ENCODE peak calls at places on chromosomes 16 and 17, in nine cellular contexts. U is HCT116; V is body of pancreas; O is breast epithelium; L is CD8-positive, alpha-beta T cell; Q is fibroblast of lung; T is Karpas-422; P is cardiac muscle cell; R is foreskin keratinocyte. B is an unnamed sample. For H3K4me1, the result is how much of the 10 kb centered on the place peaks cover.

GRCh38 chr16:86497551-86498021 is 12.7 kb upstream of the FOXF1 start:
- DNase-seq in U (no peak), V (no peak), O (no peak), L (no peak), Q (no peak), T (no peak), P (no peak), R (no peak), B (no peak)

GRCh38 chr17:40550608-40551007 is 14.7 kb downstream of the CCR7 start:
- DNase-seq in U (no peak), V (peak), O (peak), L (no peak), Q (peak), T (no peak), P (peak), R (no peak), B (no peak)

GRCh38 chr17:1707107-1707506 is 3.1 kb downstream of the TLCD2 start:
- DNase-seq in U (no peak), V (no peak), O (no peak), L (peak), Q (no peak), T (no peak), P (no peak), R (no peak), B (no peak)

GRCh38 chr16:11621920-11622651 is 35.4 kb upstream of the LITAF start:
- DNase-seq in U (no peak), V (no peak), O (no peak), L (peak), Q (peak), T (peak), P (no peak), R (no peak), B (no peak)

GRCh38 chr17:17692353-17693252 is 11.3 kb downstream of the RAI1 start:
- DNase-seq in U (no peak), V (no peak), O (no peak), L (no peak), Q (no peak), T (peak), P (no peak), R (no peak), B (no peak)

GRCh38 chr17:82031885-82032627 is 578 bp downstream of the RAC3 start:
- DNase-seq in U (no peak), V (peak), O (no peak), L (no peak), Q (no peak), T (peak), P (no peak), R (no peak), B (no peak)

GRCh38 chr16:66419527-66419926 is 7.6 kb upstream of the BEAN1 start:
- DNase-seq in U (no peak), V (no peak), O (no peak), L (no peak), Q (no peak), T (no peak), P (no peak), R (no peak), B (no peak)

GRCh38 chr17:67148352-67148751 is 96.6 kb downstream of the HELZ start:
- DNase-seq in U (no peak), V (no peak), O (no peak), L (no peak), Q (no peak), T (no peak), P (no peak), R (no peak), B (no peak)

GRCh38 chr17:20852541-20853370 is 190.1 kb downstream of the USP22 start:
- DNase-seq in U (no peak), V (no peak), O (no peak), L (no peak), Q (peak), T (no peak), P (peak), R (peak), B (no peak)

GRCh38 chr16:24070851-24071250 is 185.3 kb upstream of the CACNG3 start:
- DNase-seq in U (peak), V (peak), O (no peak), L (peak), Q (peak), T (peak), P (peak), R (no peak), B (no peak)

GRCh38 chr17:16991349-16992009 is 19.6 kb upstream of the TNFRSF13B start:
- DNase-seq in U (peak), V (peak), O (peak), L (peak), Q (peak), T (peak), P (peak), R (peak), B (peak)

DNA sequence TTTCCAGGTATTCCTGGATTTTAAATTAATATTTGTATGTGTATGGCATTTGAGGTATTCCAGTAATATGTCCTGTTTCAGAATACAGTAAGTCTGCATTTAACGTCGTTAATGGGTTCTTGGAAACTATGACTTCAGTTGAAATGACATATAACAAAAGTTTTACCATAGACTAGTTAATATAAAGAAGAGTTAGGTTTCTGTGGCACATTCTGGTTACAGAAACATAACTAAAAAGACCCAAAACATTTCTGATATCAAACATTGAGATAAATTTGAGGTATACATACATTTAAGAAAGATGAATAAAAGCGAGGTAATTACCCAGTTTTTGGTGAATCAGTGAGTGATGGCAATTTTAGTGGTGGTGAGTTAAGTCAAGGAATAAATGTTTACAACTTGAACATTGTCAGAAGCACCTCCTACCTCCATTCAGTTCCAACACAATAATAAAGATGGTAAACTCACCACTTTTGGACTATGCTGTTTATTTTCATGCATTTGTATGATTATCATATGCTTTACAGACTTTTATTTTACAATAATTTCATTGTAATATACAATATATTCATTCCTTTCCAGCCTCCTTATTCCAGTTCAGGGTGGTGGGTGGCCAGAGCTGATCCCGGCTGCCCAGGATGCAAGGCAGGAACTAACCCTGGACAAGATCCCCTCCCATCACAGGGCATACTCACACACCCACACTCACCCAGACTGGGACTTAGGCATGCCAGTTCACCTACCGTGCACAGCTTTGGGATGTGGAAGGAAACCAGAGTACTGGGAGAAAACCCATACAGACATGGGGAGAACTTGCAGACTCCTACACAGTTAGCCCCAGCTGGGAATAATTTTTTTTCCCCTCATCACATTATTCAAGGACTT is 9.7 kb downstream of the LUC7L3 start:
- DNase-seq in U (no peak), V (no peak), O (no peak), L (no peak), Q (no peak), T (no peak), P (no peak), R (no peak), B (no peak)
- H3K4me1 ChIP-seq in U (under half), V (half or more), O (under half), L (under half), Q (under half), T (under half), P (under half), R (under half), B (under half)

DNA sequence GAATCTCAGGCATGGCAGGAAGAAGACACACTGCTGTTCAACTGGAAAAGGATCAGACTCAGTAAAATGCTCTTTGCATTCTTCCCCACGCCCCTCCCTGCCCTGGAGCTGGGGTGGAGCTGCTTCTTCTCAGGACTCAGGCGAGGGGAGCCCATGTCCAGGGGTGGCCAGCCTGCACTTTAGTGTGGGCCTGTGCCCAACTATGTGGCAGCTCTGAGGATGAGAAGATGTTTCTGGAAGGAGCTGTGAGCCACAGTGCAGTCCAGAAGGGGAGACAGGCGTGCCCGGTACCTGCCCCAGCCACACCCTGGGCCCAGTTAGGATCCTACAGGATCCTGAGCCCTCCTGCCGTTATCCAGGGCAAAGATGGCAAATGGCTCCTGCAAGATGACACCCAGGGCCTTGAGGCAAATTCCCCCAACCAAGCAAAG is 120.3 kb downstream of the ANKRD11 start:
- DNase-seq in U (no peak), V (no peak), O (no peak), L (no peak), Q (no peak), T (no peak), P (no peak), R (no peak), B (no peak)
- H3K4me1 ChIP-seq in U (under half), V (under half), O (under half), L (half or more), Q (under half), T (under half), P (under half), R (under half), B (under half)

DNA sequence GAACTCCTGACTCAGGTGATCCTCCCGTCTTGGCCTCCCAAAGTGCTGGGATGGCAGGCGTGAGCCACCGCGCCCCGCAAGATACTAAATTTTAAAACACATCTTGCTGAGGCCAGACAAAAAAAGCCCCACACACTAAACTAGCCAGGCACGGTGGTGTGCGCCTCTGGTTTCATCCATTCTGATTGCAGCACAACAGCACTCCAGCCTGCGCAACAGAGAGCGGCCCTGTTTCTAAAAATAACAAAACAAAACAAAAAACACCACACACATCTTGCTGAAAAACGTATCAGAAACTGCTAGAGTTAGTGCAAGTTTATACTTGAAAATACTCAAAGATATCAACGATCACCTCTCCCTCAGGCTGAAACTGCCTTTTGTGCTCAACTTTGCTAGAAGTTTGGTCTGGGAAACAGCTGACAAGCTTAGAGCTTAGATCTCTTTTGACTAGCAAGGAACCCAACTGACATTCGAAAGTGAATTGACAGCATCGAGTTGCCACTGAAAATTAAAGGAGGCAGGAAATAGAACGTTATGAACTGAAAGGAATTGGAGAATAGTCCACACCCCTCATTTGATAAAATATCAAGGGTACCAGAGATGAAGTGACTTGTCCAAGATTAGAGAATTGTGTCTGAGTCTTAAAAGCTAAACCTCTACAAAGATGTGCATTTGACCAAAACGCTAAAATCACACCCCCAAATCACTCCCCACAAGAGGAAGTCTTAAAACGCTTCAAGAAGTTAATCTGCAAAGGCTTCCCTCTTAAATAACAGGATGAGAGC is 946 bp downstream of the COG4 start:
- DNase-seq in U (no peak), V (no peak), O (no peak), L (no peak), Q (no peak), T (peak), P (no peak), R (no peak), B (no peak)
- H3K4me1 ChIP-seq in U (under half), V (under half), O (under half), L (under half), Q (under half), T (under half), P (under half), R (under half), B (under half)

GRCh38 chr17:63154586-63155244 is 188.7 kb downstream of the TANC2 start:
- DNase-seq in U (no peak), V (no peak), O (no peak), L (no peak), Q (no peak), T (no peak), P (no peak), R (no peak), B (no peak)

GRCh38 chr17:63151981-63152523 is 186.0 kb downstream of the TANC2 start:
- DNase-seq in U (no peak), V (no peak), O (no peak), L (no peak), Q (peak), T (no peak), P (peak), R (no peak), B (no peak)

GRCh38 chr17:63153488-63153887 is 187.5 kb downstream of the TANC2 start:
- DNase-seq in U (no peak), V (no peak), O (no peak), L (no peak), Q (no peak), T (no peak), P (no peak), R (no peak), B (no peak)

GRCh38 chr17:63150994-63151464 is 185.0 kb downstream of the TANC2 start:
- DNase-seq in U (no peak), V (no peak), O (no peak), L (no peak), Q (peak), T (no peak), P (peak), R (no peak), B (no peak)

DNA sequence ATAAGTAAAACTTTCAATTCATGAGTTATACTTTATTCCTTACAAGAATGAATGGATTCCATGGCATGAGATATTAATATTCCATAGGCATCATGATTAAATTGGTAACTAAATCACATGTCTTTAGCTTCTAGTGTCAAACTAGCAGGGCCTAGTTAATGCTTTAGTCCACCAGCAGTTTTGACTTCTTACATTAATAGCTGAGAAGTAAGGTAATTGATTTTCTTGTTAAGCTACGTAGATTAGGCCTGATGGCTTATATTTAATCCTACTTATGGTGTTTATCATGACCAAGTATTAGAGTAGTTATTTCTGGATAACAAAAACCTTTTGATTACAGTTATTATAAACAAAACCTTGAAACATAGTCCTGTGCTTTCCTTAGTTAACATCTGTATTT is 184.4 kb downstream of the TANC2 start:
- DNase-seq in U (no peak), V (no peak), O (no peak), L (no peak), Q (peak), T (no peak), P (no peak), R (no peak), B (no peak)
- H3K4me1 ChIP-seq in U (under half), V (under half), O (under half), L (under half), Q (under half), T (under half), P (under half), R (under half), B (under half)

GRCh38 chr16:48617711-48618148 is 7.8 kb upstream of the N4BP1 start:
- DNase-seq in U (no peak), V (peak), O (no peak), L (no peak), Q (peak), T (no peak), P (peak), R (no peak), B (no peak)
- H3K4me1 ChIP-seq in U (under half), V (under half), O (under half), L (under half), Q (under half), T (under half), P (under half), R (under half), B (under half)

B was measured in esophagus squamous epithelium.